ENCODE peak calls at places on chromosomes 6 and 20, in eight cellular contexts. N is GM13976; L is fibroblast of the aortic adventitia; I is WTC11; Z is NCI-H345; O is aorta; P is CD4-positive, alpha-beta T cell; U is EH. K is an unnamed sample.

GRCh38 chr6:117404548-117404947 is 21.2 kb downstream of the ROS1 start:
- DNase-seq in N (no peak), L (no peak), I (no peak), Z (no peak), O (no peak), P (no peak), U (no peak), K (no peak)

GRCh38 chr6:142378138-142378875 is 76.5 kb downstream of the ADGRG6 start:
- DNase-seq in N (no peak), L (peak; percentile 99), I (no peak), Z (peak; percentile 87), O (no peak), P (no peak), U (peak; percentile 87), K (no peak)

GRCh38 chr6:111427341-111428116 is 55.5 kb downstream of the REV3L start:
- DNase-seq in N (peak; percentile 43), L (peak; percentile 80), I (no peak), Z (no peak), O (no peak), P (no peak), U (peak; percentile 84), K (no peak)

GRCh38 chr20:17621229-17621968 is 51.5 kb downstream of the DSTN start:
- DNase-seq in N (peak; percentile 19), L (no peak), I (peak; percentile 7), Z (no peak), O (peak; percentile 29), P (no peak), U (no peak), K (no peak)

GRCh38 chr6:166625356-166625755 is 1.7 kb downstream of the RPS6KA2 start:
- DNase-seq in N (no peak), L (peak; percentile 40), I (no peak), Z (no peak), O (no peak), P (no peak), U (peak; percentile 24), K (no peak)

GRCh38 chr20:33732166-33732970 is 572 bp downstream of the ZNF341 start:
- DNase-seq in N (peak; percentile 86), L (peak; percentile 78), I (peak; percentile 84), Z (peak; percentile 98), O (peak; percentile 91), P (peak; percentile 86), U (no peak), K (no peak)

GRCh38 chr6:110066091-110066490 is 88.0 kb downstream of the GPR6 start:
- DNase-seq in N (no peak), L (no peak), I (no peak), Z (peak; percentile 84), O (no peak), P (no peak), U (no peak), K (no peak)

GRCh38 chr6:32967151-32968091 is 973 bp upstream of the BRD2 start:
- DNase-seq in N (no peak), L (peak; percentile 57), I (peak; percentile 43), Z (peak; percentile 56), O (no peak), P (no peak), U (peak; percentile 56), K (no peak)

GRCh38 chr20:46572790-46573189 is 22.3 kb upstream of the OCSTAMP start:
- DNase-seq in N (no peak), L (no peak), I (no peak), Z (no peak), O (no peak), P (no peak), U (no peak), K (no peak)

GRCh38 chr6:147950623-147950987 is 392.0 kb upstream of the SASH1 start:
- DNase-seq in N (no peak), L (no peak), I (no peak), Z (no peak), O (no peak), P (no peak), U (peak; percentile 76), K (no peak)

GRCh38 chr20:1414982-1415381 is 22.1 kb upstream of the FKBP1A start:
- DNase-seq in N (no peak), L (no peak), I (no peak), Z (no peak), O (no peak), P (no peak), U (peak; percentile 52), K (no peak)

GRCh38 chr6:18126116-18126515 is 3.6 kb upstream of the NHLRC1 start:
- DNase-seq in N (no peak), L (peak; percentile 52), I (no peak), Z (no peak), O (no peak), P (no peak), U (peak; percentile 52), K (no peak)

GRCh38 chr6:137729866-137730629 is 137.0 kb upstream of the TNFAIP3 start:
- DNase-seq in N (no peak), L (peak; percentile 68), I (no peak), Z (no peak), O (no peak), P (no peak), U (peak; percentile 79), K (no peak)

GRCh38 chr20:43532416-43533055 is 25.0 kb downstream of the L3MBTL1 start:
- DNase-seq in N (no peak), L (no peak), I (no peak), Z (no peak), O (no peak), P (no peak), U (no peak), K (no peak)

GRCh38 chr6:75368151-75368779 is 83.7 kb upstream of the TMEM30A start:
- DNase-seq in N (no peak), L (peak; percentile 33), I (peak; percentile 68), Z (peak; percentile 17), O (no peak), P (no peak), U (no peak), K (no peak)

GRCh38 chr20:24691901-24692351 is 222.5 kb downstream of the SYNDIG1 start:
- DNase-seq in N (no peak), L (no peak), I (no peak), Z (no peak), O (no peak), P (no peak), U (no peak), K (no peak)

GRCh38 chr20:11411765-11412164 is 505.9 kb upstream of the BTBD3 start:
- DNase-seq in N (no peak), L (no peak), I (peak; percentile 26), Z (no peak), O (no peak), P (no peak), U (no peak), K (no peak)

GRCh38 chr6:100512203-100512862 is 47.6 kb upstream of the SIM1 start:
- DNase-seq in N (no peak), L (peak; percentile 23), I (no peak), Z (no peak), O (no peak), P (no peak), U (peak; percentile 77), K (no peak)

GRCh38 chr6:124941259-124941658 is 21.0 kb upstream of the RNF217 start:
- DNase-seq in N (no peak), L (no peak), I (no peak), Z (no peak), O (no peak), P (no peak), U (no peak), K (no peak)

GRCh38 chr20:43748274-43748673 is 21.5 kb upstream of the GTSF1L start:
- DNase-seq in N (no peak), L (peak; percentile 39), I (no peak), Z (no peak), O (no peak), P (no peak), U (peak; percentile 25), K (no peak)

GRCh38 chr6:77425676-77426075 is 37.6 kb downstream of the HTR1B start:
- DNase-seq in N (no peak), L (peak; percentile 53), I (no peak), Z (no peak), O (no peak), P (no peak), U (peak; percentile 67), K (no peak)

K was measured in neural crest cell.